ENCODE peak calls at places on chromosome 3, in eight cellular contexts. B is mesenchymal stem cell; G is CD8-positive, alpha-beta T cell; Z is mammary epithelial cell; Q is BE2C; U is fibroblast of lung; M is ovary; O is effector memory CD4-positive, alpha-beta T cell. R is an unnamed sample.
A peak's percentile ranks its signal among the peaks of the same experiment; 100 is the strongest.

GRCh38 chr3:193165431-193166120 is 75.4 kb upstream of the PLAAT1 start:
- DNase-seq in B (no peak), G (no peak), Z (no peak), Q (no peak), U (no peak), M (no peak), O (no peak), R (no peak)

GRCh38 chr3:99920530-99921376 is 103.1 kb downstream of the CMSS1 start:
- DNase-seq in B (peak; percentile 60), G (no peak), Z (peak; percentile 61), Q (peak; percentile 36), U (peak; percentile 48), M (peak; percentile 57), O (no peak), R (no peak)

GRCh38 chr3:55185380-55185779 is 257.5 kb upstream of the LRTM1 start:
- DNase-seq in B (peak; percentile 96), G (no peak), Z (no peak), Q (no peak), U (peak; percentile 64), M (no peak), O (no peak), R (no peak)

GRCh38 chr3:123303976-123304560 is 102.3 kb downstream of the SEC22A start:
- DNase-seq in B (no peak), G (no peak), Z (no peak), Q (no peak), U (no peak), M (no peak), O (no peak), R (no peak)

GRCh38 chr3:68919000-68919399 is 13.3 kb downstream of the TAFA4 start:
- DNase-seq in B (peak; percentile 29), G (no peak), Z (peak; percentile 13), Q (no peak), U (peak; percentile 2), M (no peak), O (no peak), R (peak; percentile 11)

GRCh38 chr3:100257601-100258000 is 3.2 kb upstream of the TBC1D23 start:
- DNase-seq in B (no peak), G (no peak), Z (no peak), Q (no peak), U (peak; percentile 49), M (no peak), O (no peak), R (peak; percentile 8)

GRCh38 chr3:115092220-115092791 is 54.8 kb downstream of the ZBTB20 start:
- DNase-seq in B (peak; percentile 72), G (peak; percentile 32), Z (peak; percentile 39), Q (peak; percentile 77), U (peak; percentile 62), M (peak; percentile 70), O (peak; percentile 18), R (peak; percentile 60)

GRCh38 chr3:18223591-18224338 is 201.4 kb downstream of the SATB1 start:
- DNase-seq in B (no peak), G (no peak), Z (no peak), Q (peak; percentile 10), U (no peak), M (no peak), O (no peak), R (peak; percentile 90)

GRCh38 chr3:190429681-190430080 is 20.0 kb downstream of the TMEM207 start:
- DNase-seq in B (no peak), G (no peak), Z (peak; percentile 31), Q (no peak), U (peak; percentile 56), M (no peak), O (no peak), R (no peak)

GRCh38 chr3:195384952-195385351 is 57.9 kb downstream of the ACAP2 start:
- DNase-seq in B (no peak), G (no peak), Z (no peak), Q (no peak), U (no peak), M (no peak), O (no peak), R (no peak)

GRCh38 chr3:116135462-116135861 is 309.8 kb downstream of the LSAMP start:
- DNase-seq in B (peak; percentile 89), G (no peak), Z (peak; percentile 33), Q (peak; percentile 86), U (peak; percentile 96), M (peak; percentile 21), O (no peak), R (no peak)

GRCh38 chr3:5054098-5054497 is 68.0 kb upstream of the ARL8B start:
- DNase-seq in B (no peak), G (no peak), Z (no peak), Q (no peak), U (no peak), M (no peak), O (no peak), R (no peak)

GRCh38 chr3:126179825-126180476 is 435 bp downstream of the ALDH1L1 start:
- DNase-seq in B (no peak), G (no peak), Z (no peak), Q (no peak), U (no peak), M (peak; percentile 69), O (no peak), R (no peak)

DNA sequence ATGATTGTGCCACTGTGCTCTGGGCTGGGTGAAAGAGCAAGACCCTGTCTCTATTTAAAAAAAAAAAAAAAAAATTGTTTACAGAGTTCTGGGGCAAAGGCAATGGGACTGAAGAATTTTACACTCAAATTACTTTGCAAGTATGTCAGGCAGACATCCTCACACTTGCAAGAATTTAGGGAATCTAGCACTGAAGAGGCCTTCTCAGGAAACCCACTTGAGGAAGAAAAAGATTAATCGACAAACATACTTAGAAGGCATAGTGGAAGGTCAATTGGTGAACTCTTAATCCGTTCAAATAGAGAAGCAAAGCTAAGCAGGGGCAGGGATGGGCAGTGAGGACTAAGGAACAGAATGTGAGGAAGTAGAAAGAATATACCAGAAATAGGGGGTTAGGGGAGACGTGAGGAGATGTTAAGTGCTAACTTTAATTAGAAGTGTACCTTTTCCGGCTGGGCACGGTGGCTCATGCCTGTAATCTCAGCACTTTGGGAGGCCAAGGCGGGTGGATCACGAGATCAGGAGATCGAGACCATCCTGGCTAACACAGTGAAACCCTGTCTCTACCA is 15.0 kb downstream of the ST6GAL1 start:
- DNase-seq in B (no peak), G (no peak), Z (no peak), Q (no peak), U (no peak), M (no peak), O (no peak), R (no peak)
- H3K4me1 ChIP-seq in B (peaks cover 4% of the 10 kb centered on the region), G (peaks cover 4% of the 10 kb centered on the region), Z (peaks cover 30% of the 10 kb centered on the region), Q (peaks cover 21% of the 10 kb centered on the region), U (no peaks in the 10 kb centered on the region), M (peaks cover 5% of the 10 kb centered on the region), O (peaks cover 3% of the 10 kb centered on the region), R (no peaks in the 10 kb centered on the region)

DNA sequence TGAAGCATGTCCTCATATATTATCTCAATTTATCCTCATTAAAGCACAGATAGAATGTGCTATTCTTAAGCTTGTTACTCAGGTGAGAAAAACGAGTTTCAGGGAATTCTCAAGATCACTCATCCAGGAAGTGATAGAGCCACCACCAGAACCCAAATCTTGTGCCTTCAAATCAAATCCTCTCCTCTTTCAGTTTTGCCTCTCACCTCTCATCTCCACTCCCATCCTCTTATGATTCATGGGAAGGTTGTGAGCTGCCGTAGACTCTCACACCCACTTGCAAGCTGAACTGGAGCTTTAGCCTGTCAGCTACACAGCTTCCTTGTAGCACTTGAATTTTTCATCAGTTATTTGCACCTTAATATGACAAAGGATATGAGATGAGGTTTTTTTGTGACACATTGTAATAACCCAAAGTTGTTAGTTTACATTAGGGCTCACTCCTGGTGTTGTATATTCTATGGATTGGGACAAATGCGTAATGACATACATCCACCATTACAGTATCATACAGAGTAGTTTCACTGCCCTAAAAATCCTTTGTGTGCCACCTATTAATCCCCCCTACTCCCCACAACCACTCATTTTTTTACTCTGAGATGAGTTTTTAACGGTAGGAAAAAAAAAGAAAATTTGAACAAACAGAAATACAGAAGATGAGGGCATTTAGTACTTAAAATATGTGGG is 25.7 kb downstream of the GPR15 start:
- DNase-seq in B (no peak), G (no peak), Z (peak; percentile 48), Q (no peak), U (peak; percentile 30), M (no peak), O (peak; percentile 22), R (no peak)
- H3K4me1 ChIP-seq in B (no peaks in the 10 kb centered on the region), G (peaks cover 7% of the 10 kb centered on the region), Z (peaks cover 8% of the 10 kb centered on the region), Q (no peaks in the 10 kb centered on the region), U (no peaks in the 10 kb centered on the region), M (no peaks in the 10 kb centered on the region), O (peaks cover 38% of the 10 kb centered on the region), R (peaks cover 7% of the 10 kb centered on the region)

GRCh38 chr3:45595364-45596154 is 1.0 kb downstream of the LIMD1 start:
- DNase-seq in B (no peak), G (no peak), Z (no peak), Q (no peak), U (no peak), M (peak; percentile 28), O (no peak), R (no peak)
- H3K4me1 ChIP-seq in B (peaks cover 47% of the 10 kb centered on the region), G (peaks cover 67% of the 10 kb centered on the region), Z (peaks cover 42% of the 10 kb centered on the region), Q (no peaks in the 10 kb centered on the region), U (peaks cover 16% of the 10 kb centered on the region), M (peaks cover 31% of the 10 kb centered on the region), O (peaks cover 58% of the 10 kb centered on the region), R (peaks cover 77% of the 10 kb centered on the region)

GRCh38 chr3:41362638-41363559 is 163.6 kb downstream of the CTNNB1 start:
- DNase-seq in B (peak; percentile 98), G (no peak), Z (no peak), Q (peak; percentile 73), U (no peak), M (no peak), O (no peak), R (no peak)
- H3K4me1 ChIP-seq in B (peaks cover 4% of the 10 kb centered on the region), G (no peaks in the 10 kb centered on the region), Z (no peaks in the 10 kb centered on the region), Q (peaks cover 15% of the 10 kb centered on the region), U (no peaks in the 10 kb centered on the region), M (no peaks in the 10 kb centered on the region), O (no peaks in the 10 kb centered on the region), R (no peaks in the 10 kb centered on the region)

DNA sequence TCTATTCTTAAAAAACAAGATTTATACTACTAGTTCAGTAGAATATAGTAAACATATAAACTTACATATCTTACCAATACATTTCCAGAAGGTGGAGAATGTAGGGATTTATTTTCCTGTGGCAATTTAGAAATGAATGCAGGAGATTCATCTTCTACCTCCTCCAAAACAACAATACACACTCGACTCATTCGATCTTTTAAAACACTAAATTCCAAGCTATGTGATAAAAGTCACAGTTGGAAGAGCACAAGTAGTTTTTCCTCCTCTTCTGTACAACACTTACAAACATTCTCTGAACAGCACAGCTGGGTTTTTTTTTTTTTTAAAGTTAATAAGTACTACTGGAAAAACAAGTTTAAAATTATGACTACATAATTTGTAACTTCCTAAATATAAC is 1.4 kb downstream of the ANKRD28 start:
- DNase-seq in B (peak; percentile 28), G (no peak), Z (no peak), Q (no peak), U (no peak), M (no peak), O (no peak), R (no peak)
- H3K4me1 ChIP-seq in B (no peaks in the 10 kb centered on the region), G (peaks cover 29% of the 10 kb centered on the region), Z (peaks cover 4% of the 10 kb centered on the region), Q (no peaks in the 10 kb centered on the region), U (peaks cover 2% of the 10 kb centered on the region), M (peaks cover 4% of the 10 kb centered on the region), O (peaks cover 45% of the 10 kb centered on the region), R (peaks cover 65% of the 10 kb centered on the region)

GRCh38 chr3:63862804-63863149 is 828 bp downstream of the THOC7 start:
- DNase-seq in B (no peak), G (no peak), Z (no peak), Q (no peak), U (no peak), M (no peak), O (no peak), R (no peak)
- H3K4me1 ChIP-seq in B (peaks cover 4% of the 10 kb centered on the region), G (peaks cover 19% of the 10 kb centered on the region), Z (peaks cover 15% of the 10 kb centered on the region), Q (no peaks in the 10 kb centered on the region), U (no peaks in the 10 kb centered on the region), M (peaks cover 7% of the 10 kb centered on the region), O (peaks cover 10% of the 10 kb centered on the region), R (peaks cover 40% of the 10 kb centered on the region)

R was measured in DND-41.